ENCODE peak calls at places on chromosomes 1 and 21, in eight cellular contexts. U is activated CD4-positive, CD25-positive, alpha-beta regulatory T cell; I is progenitor cell of endocrine pancreas; E is AG08395; D is fibroblast of lung; M is iPS DF 19.7; T is AG20443; F is activated T-cell treated with anti-CD3 and anti-CD28 coated beads, Interleukin-2, amount 50 U/mL, for 72 hours. R is an unnamed sample.

GRCh38 chr1:45840704-45841103 is 37.3 kb downstream of the MAST2 start:
- DNase-seq in T (peak), E (no peak), F (no peak), I (no peak), M (no peak), D (no peak), U (no peak), R (no peak)

GRCh38 chr1:228371741-228372182 is 34.9 kb downstream of the TRIM11 start:
- DNase-seq in F (no peak), I (no peak), D (no peak), T (no peak), U (no peak), M (no peak), E (no peak), R (no peak)

GRCh38 chr1:192974701-192975100 is 84.5 kb downstream of the UCHL5 start:
- DNase-seq in F (no peak), I (no peak), D (peak), E (no peak), T (peak), U (no peak), M (no peak), R (no peak)

GRCh38 chr1:32307313-32307712 is 15.4 kb downstream of the HDAC1 start:
- DNase-seq in E (peak), T (peak), F (no peak), U (no peak), D (peak), M (no peak), I (no peak), R (no peak)

GRCh38 chr1:184865831-184866230 is 108.5 kb downstream of the NIBAN1 start:
- DNase-seq in U (no peak), T (no peak), I (no peak), M (no peak), F (no peak), E (no peak), D (no peak), R (no peak)

GRCh38 chr1:175192630-175193338 is at the start of gene KIAA0040:
- DNase-seq in E (peak), F (peak), U (peak), M (no peak), I (peak), D (peak), T (peak), R (peak)

GRCh38 chr1:106924360-106924759 is 132.1 kb upstream of the PRMT6 start:
- DNase-seq in E (peak), T (peak), U (no peak), D (peak), I (no peak), F (no peak), M (peak), R (no peak)

GRCh38 chr1:201756411-201756810 is 72.5 kb upstream of the IPO9 start:
- DNase-seq in U (no peak), I (no peak), M (no peak), E (peak), T (peak), D (peak), F (no peak), R (no peak)

GRCh38 chr1:161705537-161705936 is 1.5 kb upstream of the FCRLA start:
- DNase-seq in T (no peak), F (no peak), D (no peak), U (no peak), E (no peak), M (no peak), I (no peak), R (no peak)

GRCh38 chr1:46190539-46190938 is 7.7 kb downstream of the POMGNT1 start:
- DNase-seq in T (no peak), D (no peak), M (no peak), F (no peak), I (no peak), E (no peak), U (no peak), R (no peak)

GRCh38 chr21:42621166-42621827 is 32.1 kb upstream of the PDE9A start:
- DNase-seq in U (no peak), I (no peak), T (no peak), D (no peak), E (no peak), M (no peak), F (no peak), R (no peak)

GRCh38 chr1:103341377-103341880 is 184.1 kb upstream of the RNPC3 start:
- DNase-seq in T (no peak), I (no peak), F (no peak), U (no peak), D (peak), M (no peak), E (no peak), R (no peak)

GRCh38 chr1:196148367-196148970 is 459.8 kb downstream of the KCNT2 start:
- DNase-seq in M (no peak), T (peak), U (no peak), E (peak), D (peak), F (no peak), I (no peak), R (no peak)

GRCh38 chr21:44618504-44618903 is 6.6 kb downstream of the KRTAP10-8 start:
- DNase-seq in U (no peak), I (no peak), D (peak), T (peak), F (peak), M (no peak), E (no peak), R (no peak)

GRCh38 chr1:1001057-1001630 is 1.2 kb upstream of the HES4 start:
- DNase-seq in E (no peak), U (no peak), M (no peak), I (peak), F (no peak), D (no peak), T (no peak), R (no peak)

GRCh38 chr1:228014235-228014930 is 7.6 kb downstream of the WNT3A start:
- DNase-seq in I (peak), E (no peak), M (no peak), F (no peak), U (no peak), T (peak), D (peak), R (no peak)

GRCh38 chr1:195202271-195202670 is 1406.0 kb downstream of the KCNT2 start:
- DNase-seq in F (no peak), U (no peak), T (no peak), M (no peak), E (no peak), I (no peak), D (no peak), R (no peak)

GRCh38 chr21:39675595-39675994 is 62.9 kb downstream of the B3GALT5 start:
- DNase-seq in U (no peak), I (no peak), E (no peak), D (no peak), T (no peak), F (no peak), M (no peak), R (no peak)

GRCh38 chr1:205668951-205669340 is 11.4 kb downstream of the SLC45A3 start:
- DNase-seq in I (no peak), T (no peak), E (no peak), D (no peak), F (no peak), M (no peak), U (no peak), R (no peak)

GRCh38 chr1:52365091-52365745 is 787 bp downstream of the CC2D1B start:
- DNase-seq in M (no peak), I (no peak), F (peak), D (peak), U (no peak), E (peak), T (peak), R (no peak)

GRCh38 chr1:114153051-114153620 is 533 bp downstream of the SYT6 start:
- DNase-seq in M (no peak), U (no peak), I (no peak), E (no peak), D (no peak), F (no peak), T (no peak), R (no peak)

GRCh38 chr1:109535971-109536491 is 3.6 kb upstream of the GPR61 start:
- DNase-seq in M (no peak), I (no peak), U (no peak), T (no peak), F (no peak), D (no peak), E (no peak), R (no peak)

GRCh38 chr1:19080715-19081114 is 124.2 kb upstream of the IFFO2 start:
- DNase-seq in D (peak), I (no peak), E (peak), U (no peak), T (peak), M (no peak), F (no peak), R (no peak)

GRCh38 chr1:78617615-78618026 is 2.6 kb upstream of the IFI44L start:
- DNase-seq in D (peak), M (peak), F (peak), E (peak), I (peak), T (peak), U (no peak), R (peak)

GRCh38 chr1:34163792-34164509 is 1.1 kb downstream of the CSMD2 start:
- DNase-seq in U (no peak), F (peak), T (peak), D (peak), M (no peak), I (no peak), E (peak), R (no peak)

R was measured in stimulated activated CD8-positive, alpha-beta memory T cell treated with anti-CD3 and anti-CD28 coated beads, Interleukin-4, amount 100 ng/mL, for 4 hours.